ENCODE peak calls at places on chromosomes 16 and 17, in nine cellular contexts. F, V, W, U, R, P, K, Q and A are unnamed samples. For H3K36me3, the result is how much of the 10 kb centered on the place peaks cover.

GRCh38 chr17:2266045-2266864 is 37.3 kb downstream of the SMG6 start:
- DNase-seq in F (no peak), V (no peak), W (no peak), U (no peak), R (no peak), P (no peak), K (no peak), Q (peak), A (no peak)

GRCh38 chr16:3202903-3203539 is 15.0 kb downstream of the OR1F1 start:
- DNase-seq in F (no peak), V (no peak), W (no peak), U (no peak), R (no peak), P (no peak), K (peak), Q (no peak), A (no peak)

GRCh38 chr17:40130352-40131042 is 8.7 kb downstream of the MSL1 start:
- DNase-seq in F (no peak), V (no peak), W (no peak), U (no peak), R (no peak), P (no peak), K (no peak), Q (no peak), A (no peak)

GRCh38 chr17:65243838-65244237 is 106.7 kb downstream of the RGS9 start:
- DNase-seq in F (no peak), V (no peak), W (no peak), U (peak), R (peak), P (no peak), K (peak), Q (no peak), A (peak)

GRCh38 chr17:2547176-2547575 is 35.5 kb upstream of the METTL16 start:
- DNase-seq in F (no peak), V (peak), W (no peak), U (no peak), R (no peak), P (no peak), K (peak), Q (no peak), A (no peak)

GRCh38 chr17:78873519-78874340 is 29.3 kb downstream of the CEP295NL start:
- DNase-seq in F (no peak), V (no peak), W (no peak), U (no peak), R (peak), P (no peak), K (peak), Q (peak), A (peak)

GRCh38 chr16:27339180-27339579 is 25.4 kb downstream of the IL4R start:
- DNase-seq in F (no peak), V (no peak), W (no peak), U (no peak), R (no peak), P (no peak), K (no peak), Q (no peak), A (no peak)

GRCh38 chr17:35786941-35787432 is 8.5 kb downstream of the MMP28 start:
- DNase-seq in F (no peak), V (peak), W (no peak), U (no peak), R (peak), P (no peak), K (peak), Q (no peak), A (peak)

GRCh38 chr16:17409894-17410293 is 60.9 kb downstream of the XYLT1 start:
- DNase-seq in F (no peak), V (no peak), W (no peak), U (no peak), R (no peak), P (no peak), K (no peak), Q (no peak), A (no peak)

GRCh38 chr16:66152841-66153525 is 213.5 kb upstream of the CDH5 start:
- DNase-seq in F (no peak), V (no peak), W (no peak), U (no peak), R (peak), P (peak), K (peak), Q (no peak), A (no peak)

GRCh38 chr17:44344939-44345496 is at the start of gene GRN:
- DNase-seq in F (peak), V (peak), W (peak), U (peak), R (peak), P (peak), K (peak), Q (peak), A (peak)

GRCh38 chr16:56679813-56680212 is 2.5 kb upstream of the MT1X start:
- DNase-seq in F (peak), V (no peak), W (no peak), U (no peak), R (no peak), P (no peak), K (no peak), Q (peak), A (no peak)

GRCh38 chr17:30961213-30962188 is 9.3 kb upstream of the RNF135 start:
- DNase-seq in F (no peak), V (no peak), W (peak), U (no peak), R (peak), P (no peak), K (peak), Q (no peak), A (no peak)

DNA sequence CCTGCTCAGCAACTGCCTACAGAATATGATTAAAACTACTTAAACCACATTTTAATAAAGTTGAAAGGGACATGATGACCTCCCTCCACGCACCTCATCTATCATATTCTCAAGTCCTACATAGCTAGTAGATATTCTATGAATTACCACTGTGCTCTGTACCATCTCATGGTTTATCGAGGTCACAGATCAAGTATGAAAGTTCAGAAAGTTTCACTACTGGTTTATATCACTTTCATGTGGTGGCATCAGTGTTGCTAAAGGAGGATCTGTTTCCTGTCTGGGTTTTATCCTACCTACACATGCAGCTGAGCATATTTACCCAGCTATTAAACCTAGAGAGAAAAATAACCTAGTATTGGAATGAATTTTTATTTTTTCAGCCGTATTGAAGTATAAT is 214.9 kb upstream of the MON1B start:
- DNase-seq in F (no peak), V (no peak), W (no peak), U (no peak), R (no peak), P (no peak), K (no peak), Q (no peak), A (no peak)
- H3K36me3 ChIP-seq in F (under half), V (under half), W (under half), U (under half), R (under half), P (under half), K (under half), Q (under half), A (under half)

GRCh38 chr16:75570351-75571104 is 4.3 kb downstream of the GABARAPL2 start:
- DNase-seq in F (no peak), V (no peak), W (no peak), U (no peak), R (no peak), P (no peak), K (no peak), Q (no peak), A (no peak)
- H3K4me3 ChIP-seq in F (no peak), V (no peak), W (no peak), U (no peak), R (no peak), P (no peak), K (no peak), Q (no peak), A (no peak)

GRCh38 chr17:19780846-19781245 is 32.7 kb upstream of the ALDH3A1 start:
- DNase-seq in F (no peak), V (no peak), W (no peak), U (no peak), R (no peak), P (no peak), K (no peak), Q (no peak), A (no peak)

GRCh38 chr17:19781488-19782458 is 33.7 kb upstream of the ALDH3A1 start:
- DNase-seq in F (no peak), V (no peak), W (no peak), U (no peak), R (no peak), P (no peak), K (no peak), Q (no peak), A (no peak)

GRCh38 chr17:19787733-19788357 is 39.7 kb upstream of the ALDH3A1 start:
- DNase-seq in F (no peak), V (no peak), W (no peak), U (no peak), R (peak), P (no peak), K (peak), Q (no peak), A (no peak)

DNA sequence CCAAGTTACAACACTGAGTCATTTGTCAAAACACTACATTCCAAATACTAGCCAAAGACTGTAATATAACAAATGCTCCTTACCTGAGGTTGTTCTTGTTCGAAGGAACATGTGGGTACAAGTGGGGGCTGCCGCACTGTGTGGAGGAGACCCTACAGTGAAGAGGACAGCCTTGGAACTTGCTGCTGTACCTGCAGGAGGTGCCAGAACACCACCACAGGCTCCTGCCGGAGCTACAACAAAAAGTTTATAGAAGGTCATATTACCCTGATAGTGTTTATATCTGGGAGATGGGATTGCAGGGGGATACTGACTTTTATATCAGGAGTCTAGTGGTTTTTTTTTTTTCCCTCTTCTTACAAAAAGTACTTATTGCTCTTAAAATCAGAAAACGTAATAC is 37.8 kb upstream of the ALDH3A1 start:
- DNase-seq in F (no peak), V (no peak), W (no peak), U (no peak), R (no peak), P (no peak), K (peak), Q (no peak), A (no peak)
- H3K36me3 ChIP-seq in F (under half), V (under half), W (under half), U (under half), R (under half), P (under half), K (under half), Q (under half), A (under half)

GRCh38 chr17:7281074-7281952 is at the start of gene SLC2A4:
- DNase-seq in F (peak), V (peak), W (peak), U (peak), R (peak), P (peak), K (peak), Q (peak), A (peak)

GRCh38 chr17:7280519-7281073 is 922 bp upstream of the SLC2A4 start:
- DNase-seq in F (peak), V (peak), W (peak), U (peak), R (peak), P (peak), K (peak), Q (peak), A (peak)

GRCh38 chr17:7282752-7283321 is 1.3 kb downstream of the SLC2A4 start:
- DNase-seq in F (no peak), V (no peak), W (no peak), U (no peak), R (no peak), P (no peak), K (no peak), Q (no peak), A (no peak)

GRCh38 chr17:7283471-7284216 is 2.1 kb downstream of the SLC2A4 start:
- DNase-seq in F (no peak), V (no peak), W (no peak), U (no peak), R (no peak), P (no peak), K (no peak), Q (no peak), A (no peak)

DNA sequence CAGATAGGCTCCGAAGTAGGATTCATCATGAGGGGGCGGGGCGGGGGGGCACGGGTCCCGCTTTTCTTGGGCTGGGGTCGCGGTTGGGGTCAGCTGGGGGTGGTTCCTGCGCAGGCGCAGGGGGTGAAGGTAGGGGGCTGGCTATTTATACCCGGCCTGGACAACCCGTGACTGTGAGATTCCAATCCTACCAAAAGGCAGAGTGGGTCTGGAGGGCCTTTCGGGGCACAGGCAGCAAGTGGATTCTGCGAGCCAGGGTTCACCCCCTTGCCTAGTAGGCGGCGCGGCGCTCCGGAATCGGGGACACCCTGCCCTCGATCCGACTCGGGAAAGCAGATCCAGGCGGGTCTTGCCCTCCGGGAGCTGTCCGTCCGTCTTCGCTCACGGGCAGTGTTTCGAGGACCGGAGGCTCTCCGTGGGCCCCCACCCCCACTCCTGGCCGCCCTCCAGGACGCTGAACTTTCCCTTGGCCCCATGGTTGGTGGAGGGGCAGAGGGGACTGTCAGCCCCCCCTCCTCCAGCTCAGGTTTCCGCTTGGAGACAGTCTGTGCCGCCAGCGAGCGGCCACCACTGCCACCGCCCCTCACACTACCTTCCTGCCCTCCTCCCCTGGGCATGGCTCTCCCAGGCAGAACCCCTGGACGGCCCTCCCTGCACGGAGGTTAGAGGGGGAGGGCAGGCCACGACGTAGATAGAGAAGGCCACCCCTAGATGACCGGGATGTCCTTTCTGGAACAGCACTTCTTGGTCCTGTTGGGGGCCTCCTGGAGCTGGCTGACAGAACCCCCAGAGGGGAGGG is 634 bp downstream of the SLC2A4 start:
- DNase-seq in F (no peak), V (no peak), W (no peak), U (no peak), R (no peak), P (no peak), K (no peak), Q (peak), A (no peak)
- H3K4me3 ChIP-seq in F (peak), V (peak), W (peak), U (peak), R (peak), P (peak), K (peak), Q (no peak), A (no peak)

DNA sequence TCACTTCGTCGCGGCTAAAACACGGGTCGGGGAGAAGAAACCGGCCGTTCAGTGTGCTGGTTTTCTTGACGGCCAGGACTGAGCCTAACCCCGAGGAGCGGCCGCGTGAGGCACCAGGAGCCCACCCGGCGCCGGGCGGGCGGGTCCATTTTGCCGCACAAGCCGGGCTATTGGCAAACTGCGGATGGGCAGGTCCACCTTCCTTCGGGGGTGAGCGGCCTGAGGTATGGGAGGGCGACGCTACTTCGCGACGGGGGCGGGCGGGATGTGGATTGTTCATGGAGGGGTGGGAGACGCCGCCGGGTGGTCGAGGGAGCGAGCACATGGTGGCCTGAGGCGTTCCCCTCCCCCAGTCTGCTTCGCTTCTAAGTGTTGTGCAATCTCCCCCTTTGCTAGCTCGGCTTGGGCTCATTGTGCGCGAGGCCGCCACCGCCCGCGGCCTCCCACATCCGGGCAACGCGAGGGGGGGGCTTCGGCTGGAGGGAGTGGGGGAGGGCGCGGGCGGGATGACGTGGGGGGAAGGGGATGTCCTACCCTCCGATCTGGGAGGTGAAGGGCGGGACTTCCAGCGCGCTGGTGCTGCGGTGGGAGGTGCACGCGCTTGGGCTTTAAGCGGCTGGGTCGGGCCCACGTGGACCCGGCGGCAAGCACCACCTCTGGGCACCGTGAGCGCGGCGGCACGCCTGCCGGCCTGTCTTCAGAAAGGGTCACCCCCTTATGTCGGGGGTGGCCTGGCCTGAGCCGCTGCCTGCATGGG is 5.9 kb upstream of the CD68 start:
- DNase-seq in F (no peak), V (peak), W (peak), U (peak), R (peak), P (peak), K (peak), Q (peak), A (peak)
- H3K36me3 ChIP-seq in F (under half), V (half or more), W (half or more), U (half or more), R (half or more), P (under half), K (half or more), Q (under half), A (half or more)

GRCh38 chr17:73091410-73091769 is 1.1 kb downstream of the SLC39A11 start:
- DNase-seq in F (no peak), V (no peak), W (no peak), U (no peak), R (no peak), P (no peak), K (no peak), Q (no peak), A (no peak)
- H3K4me3 ChIP-seq in F (peak), V (no peak), W (peak), U (peak), R (peak), P (peak), K (peak), Q (no peak), A (peak)

DNA sequence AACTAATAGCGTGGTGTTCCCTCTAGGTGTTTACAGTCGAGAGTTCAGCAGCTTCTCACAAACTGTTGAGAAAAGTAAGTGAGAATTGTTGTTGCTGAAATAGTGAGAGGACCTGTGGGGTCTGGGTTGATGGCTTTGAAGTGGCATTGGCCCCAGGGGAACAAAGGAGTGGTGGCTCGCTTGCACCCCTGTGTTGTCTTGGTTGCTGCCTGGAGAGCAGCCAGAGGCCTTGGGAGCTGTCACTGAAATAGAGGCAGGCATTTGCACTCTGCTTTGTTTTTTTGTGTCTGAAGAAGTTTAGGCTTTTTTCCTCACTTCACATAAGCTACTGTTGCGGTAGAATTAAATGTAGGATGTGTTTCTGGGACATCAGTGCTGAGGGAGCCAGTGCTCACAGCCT is 36.8 kb downstream of the PRMT7 start:
- DNase-seq in F (no peak), V (no peak), W (no peak), U (no peak), R (no peak), P (no peak), K (no peak), Q (no peak), A (no peak)
- H3K36me3 ChIP-seq in F (under half), V (half or more), W (half or more), U (under half), R (half or more), P (under half), K (half or more), Q (under half), A (under half)